ENCODE peak calls at places on chromosomes 5 and 9, in six cellular contexts. V is ovary, N is sigmoid colon, Z is right lobe of liver, O is HepG2, J is HCT116. P is an unnamed sample.
A peak's percentile ranks its signal among the peaks of the same experiment; 100 is the strongest.

GRCh38 chr5:133894143-133894542 is 74.3 kb downstream of the C5orf15 start:
- DNase-seq in V (no peak), N (no peak), Z (no peak), O (no peak), J (no peak), P (no peak)

GRCh38 chr5:130135506-130135905 is 231.2 kb downstream of the CHSY3 start:
- DNase-seq in V (no peak), N (no peak), Z (no peak), O (no peak), J (no peak), P (no peak)

GRCh38 chr5:135423158-135423925 is 23.8 kb downstream of the DCANP1 start:
- DNase-seq in V (no peak), N (no peak), Z (no peak), O (peak; percentile 36), J (peak; percentile 29), P (no peak)

GRCh38 chr9:23648651-23649050 is 177.4 kb downstream of the ELAVL2 start:
- DNase-seq in V (no peak), N (no peak), Z (no peak), O (no peak), J (no peak), P (peak; percentile 83)

GRCh38 chr9:72362680-72363139 is 2.3 kb downstream of the ZFAND5 start:
- DNase-seq in V (peak; percentile 61), N (peak; percentile 88), Z (peak; percentile 63), O (peak; percentile 75), J (no peak), P (no peak)

GRCh38 chr5:158988987-158989624 is 110.6 kb downstream of the EBF1 start:
- DNase-seq in V (no peak), N (no peak), Z (no peak), O (no peak), J (no peak), P (no peak)

GRCh38 chr9:76557674-76558073 is 98.7 kb downstream of the GCNT1 start:
- DNase-seq in V (no peak), N (no peak), Z (no peak), O (no peak), J (no peak), P (no peak)

GRCh38 chr5:95063492-95063891 is 221.4 kb downstream of the MCTP1 start:
- DNase-seq in V (no peak), N (no peak), Z (no peak), O (no peak), J (no peak), P (no peak)

GRCh38 chr9:3740690-3741419 is 215.1 kb upstream of the RFX3 start:
- DNase-seq in V (no peak), N (no peak), Z (no peak), O (no peak), J (no peak), P (no peak)

GRCh38 chr5:60509519-60509918 is 190.4 kb downstream of the DEPDC1B start:
- DNase-seq in V (no peak), N (no peak), Z (no peak), O (no peak), J (no peak), P (no peak)

GRCh38 chr5:75053286-75054109 is 1.1 kb upstream of the GCNT4 start:
- DNase-seq in V (peak; percentile 45), N (peak; percentile 71), Z (peak; percentile 67), O (peak; percentile 16), J (no peak), P (no peak)

GRCh38 chr5:103397996-103398581 is 139.5 kb downstream of the MACIR start:
- DNase-seq in V (no peak), N (no peak), Z (no peak), O (no peak), J (no peak), P (no peak)

GRCh38 chr9:134361426-134361825 is 35.2 kb downstream of the RXRA start:
- DNase-seq in V (no peak), N (no peak), Z (no peak), O (no peak), J (no peak), P (no peak)

GRCh38 chr5:9898319-9898718 is 268.2 kb upstream of the TAS2R1 start:
- DNase-seq in V (no peak), N (no peak), Z (no peak), O (peak; percentile 5), J (peak; percentile 8), P (no peak)

GRCh38 chr5:130290219-130290618 is 386.0 kb downstream of the CHSY3 start:
- DNase-seq in V (no peak), N (no peak), Z (no peak), O (no peak), J (no peak), P (no peak)

GRCh38 chr5:77630246-77631165 is 8.0 kb downstream of the OTP start:
- DNase-seq in V (no peak), N (no peak), Z (peak; percentile 50), O (peak; percentile 33), J (peak; percentile 61), P (peak; percentile 47)

GRCh38 chr9:99383536-99383935 is 161.5 kb downstream of the SEC61B start:
- DNase-seq in V (no peak), N (no peak), Z (no peak), O (no peak), J (no peak), P (no peak)

GRCh38 chr9:16561121-16561520 is 309.3 kb downstream of the BNC2 start:
- DNase-seq in V (no peak), N (no peak), Z (no peak), O (no peak), J (no peak), P (no peak)

GRCh38 chr9:70506159-70506558 is 91.7 kb upstream of the KLF9 start:
- DNase-seq in V (no peak), N (no peak), Z (no peak), O (no peak), J (no peak), P (no peak)

GRCh38 chr5:74322944-74323343 is 317.6 kb downstream of the ENC1 start:
- DNase-seq in V (no peak), N (no peak), Z (no peak), O (no peak), J (no peak), P (no peak)

GRCh38 chr5:61675015-61675692 is 343.1 kb downstream of the ZSWIM6 start:
- DNase-seq in V (no peak), N (no peak), Z (no peak), O (peak; percentile 16), J (peak; percentile 12), P (peak; percentile 77)

GRCh38 chr9:98738741-98739140 is 30.0 kb upstream of the GABBR2 start:
- DNase-seq in V (no peak), N (no peak), Z (no peak), O (no peak), J (no peak), P (no peak)

GRCh38 chr9:99427252-99427651 is 205.2 kb downstream of the SEC61B start:
- DNase-seq in V (no peak), N (no peak), Z (no peak), O (no peak), J (no peak), P (no peak)

GRCh38 chr9:122382901-122383850 is 12.4 kb downstream of the PTGS1 start:
- DNase-seq in V (no peak), N (peak; percentile 79), Z (no peak), O (no peak), J (no peak), P (no peak)

GRCh38 chr5:36696059-36696673 is 89.8 kb downstream of the SLC1A3 start:
- DNase-seq in V (peak; percentile 37), N (peak; percentile 67), Z (peak; percentile 57), O (peak; percentile 26), J (peak; percentile 69), P (no peak)

GRCh38 chr5:156815988-156816599 is 34.0 kb upstream of the PPP1R2B start:
- DNase-seq in V (no peak), N (no peak), Z (peak; percentile 32), O (peak; percentile 14), J (no peak), P (no peak)

GRCh38 chr5:139383993-139384590 is 995 bp upstream of the SLC23A1 start:
- DNase-seq in V (no peak), N (no peak), Z (no peak), O (no peak), J (no peak), P (no peak)

GRCh38 chr5:91162534-91163381 is 220.4 kb downstream of the ARRDC3 start:
- DNase-seq in V (peak; percentile 47), N (peak; percentile 87), Z (peak; percentile 44), O (peak; percentile 48), J (peak; percentile 51), P (no peak)

GRCh38 chr9:38649731-38650363 is 29.5 kb upstream of the ANKRD18A start:
- DNase-seq in V (no peak), N (no peak), Z (no peak), O (no peak), J (no peak), P (peak; percentile 89)

GRCh38 chr5:53545744-53546143 is 14.7 kb upstream of the NDUFS4 start:
- DNase-seq in V (no peak), N (no peak), Z (no peak), O (no peak), J (no peak), P (no peak)

DNA sequence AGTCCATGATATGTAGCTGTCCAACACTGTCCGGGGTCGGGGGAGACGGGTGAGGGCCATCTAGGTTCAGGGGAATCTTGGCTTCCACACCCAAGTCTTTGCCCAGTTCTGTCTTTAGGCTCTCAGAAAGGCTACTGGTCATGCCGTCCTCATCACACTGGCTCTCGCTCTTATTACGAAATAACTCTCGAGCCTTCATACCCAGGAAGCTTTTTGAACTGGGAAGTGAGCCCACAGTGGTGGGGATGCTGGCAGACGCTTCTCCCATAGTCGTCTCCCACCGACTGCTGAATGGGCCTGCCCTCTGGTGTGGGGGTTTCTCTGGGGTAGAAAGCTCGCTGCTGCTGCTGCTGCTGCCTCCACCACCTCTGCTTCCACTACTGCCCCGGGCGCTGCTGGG is 17.6 kb downstream of the SPACA9 start:
- DNase-seq in V (no peak), N (no peak), Z (no peak), O (no peak), J (no peak), P (no peak)
- H3K27ac ChIP-seq in V (no peak overlapping the region), N (no peak overlapping the region), Z (no peak overlapping the region), O (no peak overlapping the region), J (no peak overlapping the region), P (no peak overlapping the region)

GRCh38 chr9:127812009-127812408 is 9.3 kb downstream of the FPGS start:
- DNase-seq in V (no peak), N (no peak), Z (no peak), O (no peak), J (no peak), P (no peak)
- TF ChIP-seq POLR2A in V (no peak), N (no peak), Z (no peak), O (no peak), J (no peak), P (no peak)

DNA sequence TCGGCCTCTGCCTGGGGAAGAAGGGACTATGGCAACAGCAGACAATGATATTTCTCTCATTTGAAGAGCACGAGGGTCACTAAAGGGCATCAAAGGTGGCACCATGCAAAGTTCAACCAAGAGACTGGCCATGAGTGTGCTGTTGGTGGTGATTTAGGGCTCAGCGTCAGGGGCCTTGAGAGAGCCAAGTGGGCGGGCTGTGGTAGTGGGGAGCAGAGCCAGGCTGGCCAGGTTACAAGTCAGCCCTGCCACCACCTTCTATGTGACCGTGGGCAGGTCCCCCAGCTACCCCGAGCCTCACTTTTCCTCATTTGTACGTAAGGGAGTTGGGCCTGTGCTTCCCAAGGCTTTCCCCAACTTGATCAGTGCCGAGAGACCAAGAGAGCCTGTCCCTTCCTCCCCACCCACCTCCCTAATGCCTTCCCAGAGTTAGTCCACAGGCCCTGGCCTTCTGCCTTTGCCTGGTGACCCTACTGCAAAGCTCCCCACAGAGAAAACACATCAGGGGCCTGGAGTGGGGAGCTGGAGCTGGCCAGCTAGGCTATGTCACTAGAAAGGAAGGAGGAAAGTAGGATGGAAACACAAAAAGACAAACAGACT is 104.3 kb downstream of the PDE6A start:
- DNase-seq in V (no peak), N (no peak), Z (no peak), O (no peak), J (no peak), P (no peak)
- H3K36me3 ChIP-seq in V (no peaks in the 10 kb centered on the region), N (peaks cover 95% of the 10 kb centered on the region), Z (peaks cover 18% of the 10 kb centered on the region), O (no peaks in the 10 kb centered on the region), J (no peaks in the 10 kb centered on the region), P (peaks cover 67% of the 10 kb centered on the region)

GRCh38 chr9:94896512-94896911 is 170.0 kb downstream of the AOPEP start:
- DNase-seq in V (no peak), N (no peak), Z (no peak), O (no peak), J (no peak), P (no peak)
- H3K27ac ChIP-seq in V (no peak overlapping the region), N (no peak overlapping the region), Z (no peak overlapping the region), O (no peak overlapping the region), J (no peak overlapping the region), P (no peak overlapping the region)